ENCODE peak calls at places on chromosomes 6 and 20, in five cellular contexts. W is HCT116, G is SK-N-SH, R is HepG2, F is GM12878. L is an unnamed sample.

GRCh38 chr6:148435386-148435785 is 92.7 kb downstream of the SASH1 start:
- DNase-seq in W (no peak), G (no peak), R (no peak), F (no peak), L (no peak)

GRCh38 chr6:79777713-79778579 is 146.8 kb downstream of the SH3BGRL2 start:
- DNase-seq in W (peak; percentile 43), G (peak; percentile 92), R (peak; percentile 43), F (peak; percentile 40), L (peak; percentile 93)

GRCh38 chr6:139250296-139251274 is 41.2 kb downstream of the TXLNB start:
- DNase-seq in W (peak; percentile 55), G (peak; percentile 64), R (peak; percentile 58), F (no peak), L (peak; percentile 62)

GRCh38 chr6:19788684-19789083 is 48.5 kb upstream of the ID4 start:
- DNase-seq in W (no peak), G (no peak), R (no peak), F (no peak), L (no peak)

GRCh38 chr6:24802271-24803059 is 3.7 kb upstream of the ARMH2 start:
- DNase-seq in W (no peak), G (no peak), R (peak; percentile 61), F (no peak), L (no peak)

GRCh38 chr20:330233-331149 is 5.1 kb downstream of the SOX12 start:
- DNase-seq in W (no peak), G (peak; percentile 72), R (peak; percentile 71), F (no peak), L (peak; percentile 65)

GRCh38 chr6:106899697-106900096 is 74.8 kb downstream of the CD24 start:
- DNase-seq in W (no peak), G (no peak), R (no peak), F (no peak), L (no peak)

GRCh38 chr6:160112628-160113294 is 8.9 kb upstream of the SLC22A1 start:
- DNase-seq in W (no peak), G (no peak), R (no peak), F (no peak), L (no peak)

GRCh38 chr6:21348462-21349195 is 244.9 kb upstream of the SOX4 start:
- DNase-seq in W (no peak), G (no peak), R (no peak), F (no peak), L (no peak)

GRCh38 chr20:36493801-36494114 is 47.6 kb upstream of the MYL9 start:
- DNase-seq in W (no peak), G (no peak), R (no peak), F (no peak), L (no peak)

GRCh38 chr20:23078994-23079364 is 7.1 kb downstream of the CD93 start:
- DNase-seq in W (no peak), G (no peak), R (peak; percentile 16), F (no peak), L (peak; percentile 63)

GRCh38 chr6:154969796-154970195 is 25.3 kb upstream of the TIAM2 start:
- DNase-seq in W (no peak), G (no peak), R (no peak), F (no peak), L (no peak)

GRCh38 chr20:57323034-57323433 is 6.6 kb upstream of the SPO11 start:
- DNase-seq in W (no peak), G (no peak), R (no peak), F (no peak), L (no peak)

DNA sequence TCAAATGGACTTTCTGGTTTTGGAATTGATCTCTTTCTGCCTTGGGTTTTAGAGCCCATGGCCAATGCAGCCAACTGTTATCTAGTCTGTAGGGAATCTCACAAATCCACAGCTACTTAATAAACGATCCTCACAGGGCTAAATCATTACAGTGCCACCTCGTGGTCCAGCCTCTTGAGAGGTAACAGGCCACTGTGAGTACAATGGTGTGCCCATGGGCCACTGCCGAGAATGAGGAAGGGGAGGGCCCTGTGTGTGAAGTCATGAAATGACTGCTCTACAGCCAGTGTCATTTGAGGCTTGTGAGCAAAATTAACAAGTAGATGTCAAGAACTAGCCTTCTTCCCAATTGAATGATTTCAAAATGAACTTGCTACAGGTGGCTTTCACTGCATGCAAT is 54.3 kb upstream of the GMPR start:
- DNase-seq in W (peak; percentile 48), G (no peak), R (peak; percentile 42), F (peak; percentile 45), L (peak; percentile 55)
- TF ChIP-seq ZBTB33 in W (no peak), G (no peak), R (no peak), F (no peak), L (no peak)

GRCh38 chr6:18432619-18433018 is 45.5 kb downstream of the RNF144B start:
- DNase-seq in W (no peak), G (no peak), R (no peak), F (no peak), L (no peak)

GRCh38 chr6:18431581-18431980 is 44.4 kb downstream of the RNF144B start:
- DNase-seq in W (no peak), G (no peak), R (no peak), F (no peak), L (no peak)

GRCh38 chr6:18432180-18432579 is 45.0 kb downstream of the RNF144B start:
- DNase-seq in W (no peak), G (no peak), R (no peak), F (no peak), L (no peak)

GRCh38 chr6:18429655-18430054 is 42.5 kb downstream of the RNF144B start:
- DNase-seq in W (no peak), G (no peak), R (no peak), F (no peak), L (no peak)

DNA sequence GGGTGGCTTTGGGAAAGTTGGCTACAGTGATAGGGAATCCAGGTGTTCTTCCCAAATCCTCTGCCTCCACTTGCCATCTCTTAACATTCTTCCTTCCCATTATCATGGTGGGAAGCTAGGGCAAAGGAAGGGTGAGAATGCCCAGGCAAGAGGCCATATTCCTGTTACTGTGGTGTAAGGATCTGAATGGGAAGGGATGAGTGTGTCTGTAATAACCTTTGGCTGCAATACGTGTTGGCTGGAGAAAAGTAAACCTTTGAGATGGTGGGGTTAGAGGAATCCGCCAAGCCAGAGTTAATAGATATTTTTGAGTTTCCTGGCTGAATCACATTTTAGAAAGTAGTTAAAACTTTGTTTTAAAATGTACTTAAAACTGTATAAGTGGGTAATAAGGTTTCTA is 45.9 kb downstream of the RNF144B start:
- DNase-seq in W (no peak), G (no peak), R (no peak), F (no peak), L (no peak)
- H3K79me2 ChIP-seq in W (no peaks in the 10 kb centered on the region), G (no peaks in the 10 kb centered on the region), R (no peaks in the 10 kb centered on the region), F (no peaks in the 10 kb centered on the region), L (no peaks in the 10 kb centered on the region)

GRCh38 chr6:162294030-162294429 is 433.5 kb downstream of the PRKN start:
- DNase-seq in W (no peak), G (no peak), R (no peak), F (no peak), L (no peak)

GRCh38 chr6:162289972-162290371 is 437.6 kb downstream of the PRKN start:
- DNase-seq in W (no peak), G (no peak), R (no peak), F (no peak), L (no peak)
- TF ChIP-seq ZBTB33 in W (no peak), G (no peak), R (no peak), F (no peak), L (no peak)

DNA sequence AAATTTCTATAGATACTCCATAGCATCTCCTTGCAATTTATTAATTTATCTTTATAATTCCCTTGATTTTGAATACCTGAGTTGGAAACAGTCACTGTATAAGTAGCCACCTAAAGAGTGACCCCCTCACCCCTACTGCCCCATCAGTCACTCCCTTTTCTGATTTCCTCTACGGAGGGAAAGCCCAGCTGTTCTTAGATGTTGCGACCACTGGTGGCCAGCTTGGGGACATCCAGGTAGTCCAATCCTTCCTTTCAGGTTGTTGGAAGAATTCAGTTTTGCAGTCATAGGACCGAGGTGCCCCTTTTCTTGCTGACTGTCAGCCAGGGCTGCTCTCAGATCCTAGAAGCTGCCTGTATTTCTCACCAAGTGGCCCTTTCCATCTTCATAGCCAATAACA is 87.8 kb downstream of the BMP6 start:
- DNase-seq in W (peak; percentile 19), G (no peak), R (peak; percentile 53), F (no peak), L (peak; percentile 60)
- H3K79me2 ChIP-seq in W (no peaks in the 10 kb centered on the region), G (no peaks in the 10 kb centered on the region), R (no peaks in the 10 kb centered on the region), F (no peaks in the 10 kb centered on the region), L (no peaks in the 10 kb centered on the region)